ENCODE peak calls at places on chromosomes 16 and 17, in eight cellular contexts. C, Y, E, R, L, S, U and Z are unnamed samples.

GRCh38 chr16:50202926-50203624 is 50.0 kb downstream of the TENT4B start:
- DNase-seq in C (no peak), Y (no peak), E (peak), R (peak), L (no peak), S (no peak), U (no peak), Z (no peak)

GRCh38 chr17:18332909-18333489 is 17.9 kb downstream of the SMCR8 start:
- DNase-seq in C (no peak), Y (no peak), E (no peak), R (no peak), L (no peak), S (no peak), U (no peak), Z (no peak)

GRCh38 chr17:74527081-74527480 is 4.2 kb downstream of the CD300LB start:
- DNase-seq in C (no peak), Y (peak), E (no peak), R (no peak), L (no peak), S (peak), U (no peak), Z (peak)

GRCh38 chr17:75888484-75888883 is 8.3 kb downstream of the TRIM65 start:
- DNase-seq in C (no peak), Y (peak), E (no peak), R (no peak), L (no peak), S (no peak), U (no peak), Z (no peak)

GRCh38 chr17:60422162-60422665 is at the start of gene CHCT1:
- DNase-seq in C (no peak), Y (peak), E (no peak), R (no peak), L (no peak), S (peak), U (no peak), Z (no peak)

GRCh38 chr17:64658931-64659330 is 3.2 kb downstream of the SMURF2 start:
- DNase-seq in C (no peak), Y (no peak), E (no peak), R (no peak), L (no peak), S (no peak), U (no peak), Z (no peak)

GRCh38 chr17:77287432-77288068 is 146.8 kb downstream of the SEC14L1 start:
- DNase-seq in C (no peak), Y (peak), E (peak), R (peak), L (no peak), S (no peak), U (peak), Z (peak)

GRCh38 chr17:828761-829160 is 46.6 kb downstream of the MRM3 start:
- DNase-seq in C (no peak), Y (no peak), E (no peak), R (no peak), L (no peak), S (no peak), U (no peak), Z (no peak)

GRCh38 chr16:75263963-75264445 is 12.6 kb upstream of the BCAR1 start:
- DNase-seq in C (no peak), Y (no peak), E (no peak), R (no peak), L (no peak), S (peak), U (no peak), Z (no peak)

GRCh38 chr16:29290631-29291247 is 115.8 kb downstream of the NPIPB11 start:
- DNase-seq in C (peak), Y (peak), E (peak), R (peak), L (peak), S (peak), U (peak), Z (peak)

GRCh38 chr17:73393962-73394361 is 82.2 kb upstream of the CDC42EP4 start:
- DNase-seq in C (no peak), Y (peak), E (no peak), R (peak), L (no peak), S (no peak), U (no peak), Z (no peak)

GRCh38 chr16:3776316-3776715 is 59.0 kb upstream of the TRAP1 start:
- DNase-seq in C (no peak), Y (no peak), E (no peak), R (no peak), L (no peak), S (no peak), U (peak), Z (no peak)

GRCh38 chr17:13909901-13910519 is 159.3 kb upstream of the COX10 start:
- DNase-seq in C (no peak), Y (no peak), E (no peak), R (no peak), L (no peak), S (no peak), U (no peak), Z (no peak)

GRCh38 chr17:41863074-41863843 is 2.0 kb downstream of the KLHL11 start:
- DNase-seq in C (no peak), Y (no peak), E (no peak), R (no peak), L (no peak), S (no peak), U (no peak), Z (no peak)

GRCh38 chr16:54493076-54493475 is 206.5 kb upstream of the IRX3 start:
- DNase-seq in C (no peak), Y (no peak), E (no peak), R (no peak), L (no peak), S (no peak), U (no peak), Z (no peak)

GRCh38 chr16:27365142-27366089 is 36.6 kb upstream of the IL21R start:
- DNase-seq in C (no peak), Y (no peak), E (peak), R (peak), L (no peak), S (no peak), U (no peak), Z (no peak)

GRCh38 chr17:1095093-1095852 is 84.5 kb downstream of the ABR start:
- DNase-seq in C (no peak), Y (no peak), E (no peak), R (no peak), L (no peak), S (no peak), U (peak), Z (no peak)

GRCh38 chr17:75059369-75060345 is 12.6 kb downstream of the KCTD2 start:
- DNase-seq in C (no peak), Y (no peak), E (no peak), R (no peak), L (no peak), S (no peak), U (peak), Z (no peak)

GRCh38 chr17:1561420-1562177 is 993 bp downstream of the PITPNA start:
- DNase-seq in C (peak), Y (no peak), E (no peak), R (peak), L (no peak), S (no peak), U (no peak), Z (peak)

GRCh38 chr17:40801157-40801556 is 1.4 kb upstream of the KRT28 start:
- DNase-seq in C (no peak), Y (no peak), E (no peak), R (no peak), L (no peak), S (no peak), U (no peak), Z (no peak)

GRCh38 chr17:13074026-13074425 is 56.2 kb upstream of the ELAC2 start:
- DNase-seq in C (no peak), Y (no peak), E (no peak), R (peak), L (no peak), S (no peak), U (no peak), Z (no peak)

DNA sequence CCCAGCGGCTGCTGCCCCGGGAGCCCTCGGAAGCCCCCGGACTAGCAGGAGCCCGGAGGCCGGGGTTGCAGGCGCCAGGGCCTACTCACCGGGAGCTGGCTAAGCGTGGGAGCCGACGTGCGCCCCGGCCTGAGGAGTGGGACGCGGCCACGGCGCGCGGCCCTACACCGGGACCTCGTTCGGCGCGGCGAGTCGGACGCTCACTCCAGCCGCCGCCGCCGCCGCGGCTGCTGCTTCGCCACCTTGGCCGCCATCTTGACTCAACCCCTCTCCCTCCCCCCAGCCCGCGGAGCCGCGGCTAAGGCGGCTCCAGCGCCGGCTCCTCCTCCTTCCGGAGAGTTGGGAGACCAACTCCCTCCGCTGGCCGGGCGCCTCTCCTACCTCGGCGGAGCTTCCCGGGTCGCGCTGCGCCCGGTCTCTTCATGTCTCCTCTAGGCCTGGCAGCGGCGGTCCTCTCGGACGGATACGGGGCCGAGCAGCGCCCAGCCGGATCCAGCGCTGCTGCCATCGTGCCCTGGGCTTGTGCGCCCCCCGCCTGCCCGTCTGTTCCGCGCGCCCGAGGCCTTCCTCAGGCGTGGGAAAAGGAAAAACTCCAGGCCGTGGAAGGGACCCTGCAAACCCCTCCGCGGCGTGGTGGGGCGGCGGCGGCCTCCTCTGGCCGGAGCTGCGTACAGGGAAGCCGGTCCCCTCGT is at the start of gene NCOR1:
- DNase-seq in C (peak), Y (peak), E (peak), R (peak), L (peak), S (peak), U (peak), Z (peak)
- TF ChIP-seq CTCF in C (peak), Y (peak), E (peak), R (peak), L (no peak), S (peak), U (peak), Z (no peak)

GRCh38 chr17:67628580-67629013 is 89.1 kb upstream of the NOL11 start:
- DNase-seq in C (no peak), Y (peak), E (no peak), R (no peak), L (no peak), S (no peak), U (peak), Z (peak)
- TF ChIP-seq CTCF in C (no peak), Y (peak), E (peak), R (no peak), L (no peak), S (no peak), U (peak), Z (no peak)

GRCh38 chr16:2427526-2427925 is 1.7 kb upstream of the CCNF start:
- DNase-seq in C (no peak), Y (no peak), E (no peak), R (no peak), L (no peak), S (no peak), U (no peak), Z (no peak)

GRCh38 chr16:2428051-2428786 is 1.0 kb upstream of the CCNF start:
- DNase-seq in C (peak), Y (peak), E (no peak), R (peak), L (no peak), S (no peak), U (no peak), Z (peak)

GRCh38 chr16:2428787-2429036 is 535 bp upstream of the CCNF start:
- DNase-seq in C (no peak), Y (no peak), E (no peak), R (no peak), L (no peak), S (no peak), U (no peak), Z (no peak)

GRCh38 chr16:2429771-2430663 is 770 bp downstream of the CCNF start:
- DNase-seq in C (no peak), Y (no peak), E (no peak), R (peak), L (no peak), S (no peak), U (no peak), Z (peak)

DNA sequence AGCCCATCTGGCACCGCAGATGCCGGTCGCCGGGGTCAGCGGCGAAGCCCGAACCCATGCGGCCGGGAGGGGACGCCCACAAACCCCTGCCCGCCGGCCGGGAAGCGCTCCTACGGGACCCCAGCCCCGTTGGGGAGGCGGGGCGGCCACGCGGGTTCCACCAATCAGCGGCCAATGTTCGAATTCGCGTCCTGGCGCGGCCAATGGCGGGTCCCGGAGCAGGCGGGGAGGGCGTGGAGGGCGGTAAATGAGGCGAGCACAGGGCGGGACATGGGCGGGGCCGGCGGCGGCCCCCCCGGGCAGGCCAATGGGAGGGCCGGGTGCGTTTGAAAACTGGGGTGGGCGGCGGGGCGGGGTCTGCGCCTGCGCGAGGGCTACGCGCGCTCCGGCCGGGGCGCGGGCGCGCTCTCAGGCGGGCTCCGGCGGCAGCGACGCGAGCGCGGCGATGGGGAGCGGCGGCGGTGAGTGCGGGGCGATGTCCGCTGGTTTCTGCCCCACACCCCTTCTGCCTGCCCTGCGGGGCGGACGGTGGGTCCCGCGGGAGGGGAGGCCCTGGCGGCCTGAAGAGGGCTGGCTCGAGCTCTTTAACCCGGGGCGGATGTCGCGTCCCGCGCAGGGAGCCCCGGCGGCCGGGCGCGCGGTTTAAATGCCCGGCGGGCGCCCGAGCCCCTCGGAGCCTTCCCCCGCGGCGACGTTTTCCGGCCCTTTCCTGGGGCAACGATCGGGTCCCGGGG is at the start of gene CCNF:
- DNase-seq in C (peak), Y (peak), E (peak), R (peak), L (peak), S (peak), U (peak), Z (peak)
- TF ChIP-seq CTCF in C (peak), Y (no peak), E (no peak), R (no peak), L (peak), S (peak), U (peak), Z (no peak)

GRCh38 chr17:4143563-4144410 is 790 bp downstream of the CYB5D2 start:
- DNase-seq in C (peak), Y (peak), E (peak), R (peak), L (peak), S (peak), U (peak), Z (peak)
- TF ChIP-seq CTCF in C (no peak), Y (no peak), E (no peak), R (no peak), L (peak), S (no peak), U (no peak), Z (no peak)